ENCODE peak calls at places on chromosomes 4 and X, in seven cellular contexts. T, B, A, M, C, K and P are unnamed samples. For H3K79me2, the result is how much of the 10 kb centered on the place peaks cover.

GRCh38 chrX:151393514-151393913 is 3.5 kb upstream of the VMA21 start:
- DNase-seq in B (no peak), M (no peak), T (no peak), A (no peak), C (peak), K (no peak), P (no peak)

GRCh38 chrX:32933548-32933947 is 277.8 kb downstream of the DMD start:
- DNase-seq in K (no peak), B (no peak), C (no peak), M (no peak), T (peak), A (no peak), P (no peak)

GRCh38 chr4:111494471-111494870 is 650.8 kb upstream of the FAM241A start:
- DNase-seq in T (no peak), B (no peak), C (no peak), A (no peak), M (peak), K (no peak), P (no peak)

GRCh38 chr4:166174717-166175510 is 301.9 kb downstream of the TLL1 start:
- DNase-seq in M (no peak), B (peak), C (no peak), K (peak), A (no peak), T (no peak), P (peak)

GRCh38 chr4:16496501-16496900 is 270.2 kb upstream of the TAPT1 start:
- DNase-seq in T (no peak), B (peak), M (peak), C (no peak), A (no peak), K (peak), P (no peak)

GRCh38 chr4:176380352-176381157 is 60.8 kb downstream of the SPCS3 start:
- DNase-seq in K (no peak), B (no peak), A (no peak), M (no peak), T (no peak), C (no peak), P (no peak)

GRCh38 chr4:10688827-10689226 is 4.3 kb upstream of the CLNK start:
- DNase-seq in C (peak), M (no peak), B (no peak), K (no peak), T (no peak), A (no peak), P (no peak)

GRCh38 chr4:81789741-81790402 is 318.2 kb upstream of the RASGEF1B start:
- DNase-seq in M (no peak), A (no peak), K (no peak), B (no peak), C (no peak), T (no peak), P (no peak)

GRCh38 chr4:10013722-10014121 is 7.6 kb downstream of the SLC2A9 start:
- DNase-seq in C (peak), B (peak), K (peak), A (peak), M (peak), T (peak), P (peak)

GRCh38 chrX:16822723-16823122 is 36.5 kb downstream of the TXLNG start:
- DNase-seq in C (no peak), T (no peak), K (peak), M (peak), A (no peak), B (peak), P (peak)

GRCh38 chrX:115297189-115297588 is 7.7 kb downstream of the LUZP4 start:
- DNase-seq in C (no peak), A (no peak), M (no peak), K (peak), B (no peak), T (no peak), P (no peak)

GRCh38 chr4:182289809-182290208 is 46.6 kb downstream of the TENM3 start:
- DNase-seq in T (no peak), A (no peak), M (no peak), C (no peak), K (no peak), B (no peak), P (no peak)

GRCh38 chrX:82816001-82816400 is 692.1 kb upstream of the POU3F4 start:
- DNase-seq in M (no peak), C (no peak), A (no peak), K (peak), T (no peak), B (no peak), P (no peak)

GRCh38 chr4:6469898-6470501 is 2.4 kb downstream of the PPP2R2C start:
- DNase-seq in A (no peak), M (no peak), B (no peak), T (no peak), C (no peak), K (no peak), P (no peak)

GRCh38 chr4:86935499-86935832 is 655 bp downstream of the AFF1 start:
- DNase-seq in M (no peak), K (no peak), B (no peak), C (no peak), T (peak), A (no peak), P (no peak)

GRCh38 chr4:129583868-129584267 is 487.9 kb downstream of the C4orf33 start:
- DNase-seq in M (no peak), B (no peak), T (no peak), K (no peak), A (no peak), C (no peak), P (no peak)

GRCh38 chr4:42736538-42736937 is 79.6 kb upstream of the ATP8A1 start:
- DNase-seq in K (no peak), T (no peak), M (no peak), A (no peak), C (no peak), B (no peak), P (no peak)

GRCh38 chr4:85928775-85929585 is 430.9 kb downstream of the MAPK10 start:
- DNase-seq in B (no peak), M (peak), A (no peak), C (no peak), T (no peak), K (no peak), P (peak)

GRCh38 chr4:147041376-147041775 is 95.7 kb upstream of the TTC29 start:
- DNase-seq in T (peak), M (no peak), A (no peak), K (no peak), B (no peak), C (no peak), P (no peak)

GRCh38 chr4:47031011-47031678 is at the start of gene GABRB1:
- DNase-seq in A (peak), B (peak), C (no peak), K (no peak), T (peak), M (peak), P (peak)

GRCh38 chr4:77956917-77957316 is 94.3 kb downstream of the MRPL1 start:
- DNase-seq in T (no peak), B (no peak), M (peak), A (no peak), K (no peak), C (no peak), P (no peak)

GRCh38 chrX:39551748-39552147 is 546.0 kb downstream of the BCOR start:
- DNase-seq in T (no peak), M (no peak), K (no peak), B (no peak), A (no peak), C (no peak), P (no peak)

GRCh38 chrX:40176979-40177430 is 79.2 kb upstream of the BCOR start:
- DNase-seq in T (peak), M (peak), C (no peak), K (no peak), B (peak), A (peak), P (no peak)

GRCh38 chrX:63754141-63754859 is 30.7 kb downstream of the ARHGEF9 start:
- DNase-seq in C (peak), K (no peak), B (peak), M (peak), T (no peak), A (no peak), P (peak)

GRCh38 chrX:19678941-19679340 is 163.6 kb upstream of the MAP3K15 start:
- DNase-seq in T (no peak), C (peak), K (peak), A (no peak), M (no peak), B (no peak), P (peak)

GRCh38 chrX:150236304-150236703 is 126.8 kb upstream of the MAMLD1 start:
- DNase-seq in C (no peak), T (no peak), M (peak), A (peak), K (peak), B (no peak), P (peak)

GRCh38 chr4:47490550-47490949 is 5.5 kb downstream of the ATP10D start:
- DNase-seq in B (peak), M (peak), T (peak), C (peak), A (no peak), K (peak), P (peak)

GRCh38 chr4:94561249-94562024 is 109.7 kb downstream of the PDLIM5 start:
- DNase-seq in B (peak), K (peak), M (peak), A (no peak), C (no peak), T (no peak), P (peak)
- H3K79me2 ChIP-seq in B (half or more), K (under half), M (half or more), A (under half), C (under half), T (half or more), P (half or more)

GRCh38 chr4:98573791-98574190 is 84.6 kb downstream of the TSPAN5 start:
- DNase-seq in M (no peak), K (peak), T (no peak), B (no peak), A (no peak), C (no peak), P (peak)

GRCh38 chr4:98581126-98581525 is 77.3 kb downstream of the TSPAN5 start:
- DNase-seq in C (no peak), K (no peak), T (no peak), A (no peak), B (no peak), M (no peak), P (no peak)

GRCh38 chr4:98572697-98573096 is 85.7 kb downstream of the TSPAN5 start:
- DNase-seq in C (no peak), T (no peak), M (no peak), K (peak), A (no peak), B (no peak), P (no peak)

GRCh38 chr4:98574816-98575215 is 83.6 kb downstream of the TSPAN5 start:
- DNase-seq in B (no peak), M (no peak), T (no peak), A (no peak), K (no peak), C (no peak), P (no peak)

DNA sequence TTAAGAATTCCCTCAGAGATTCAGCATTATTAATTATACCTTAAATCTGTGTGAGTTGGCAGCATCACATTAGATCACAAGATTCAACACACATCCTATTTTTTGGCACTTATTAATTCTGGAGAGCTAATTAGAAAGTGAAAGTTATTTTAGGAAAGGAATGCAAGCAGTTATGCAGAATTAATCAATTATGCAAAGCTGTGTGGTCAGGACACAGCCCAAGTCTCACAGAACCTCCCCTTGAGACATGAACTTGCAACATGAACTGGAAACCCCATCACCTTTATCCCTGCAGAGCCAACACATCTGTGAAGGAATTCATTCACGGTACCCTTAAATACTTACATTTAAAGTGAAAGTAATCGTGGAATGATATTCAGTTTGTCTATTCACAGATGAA is 80.5 kb downstream of the TSPAN5 start:
- DNase-seq in C (no peak), M (no peak), T (no peak), B (no peak), A (no peak), K (no peak), P (no peak)
- H3K79me2 ChIP-seq in C (under half), M (half or more), T (half or more), B (under half), A (under half), K (half or more), P (half or more)

GRCh38 chrX:21949689-21950088 is 9.2 kb downstream of the SMS start:
- DNase-seq in K (no peak), C (no peak), T (no peak), B (no peak), M (no peak), A (no peak), P (no peak)
- H3K79me2 ChIP-seq in K (half or more), C (half or more), T (half or more), B (half or more), M (half or more), A (half or more), P (half or more)

GRCh38 chrX:69173906-69174305 is 8.7 kb upstream of the PJA1 start:
- DNase-seq in M (no peak), B (no peak), C (no peak), T (no peak), K (no peak), A (no peak), P (no peak)
- H3K79me2 ChIP-seq in M (under half), B (under half), C (under half), T (under half), K (under half), A (under half), P (under half)

GRCh38 chrX:118724352-118724751 is 3.1 kb upstream of the IL13RA1 start:
- DNase-seq in K (no peak), B (no peak), C (no peak), T (no peak), A (no peak), M (no peak), P (no peak)
- H3K79me2 ChIP-seq in K (under half), B (under half), C (under half), T (under half), A (under half), M (under half), P (under half)

GRCh38 chrX:2697306-2697705 is 6.2 kb downstream of the CD99 start:
- DNase-seq in M (peak), K (peak), T (no peak), A (no peak), C (no peak), B (no peak), P (peak)
- H3K79me2 ChIP-seq in M (half or more), K (half or more), T (half or more), A (under half), C (half or more), B (half or more), P (half or more)